ENCODE peak calls at places on chromosomes 12 and 14, in seven cellular contexts. Y, M, K, T, X, G and Q are unnamed samples.

GRCh38 chr12:132033627-132034026 is 83.9 kb downstream of the EP400 start:
- DNase-seq in Y (no peak), M (no peak), K (no peak), T (no peak), X (no peak), G (no peak), Q (no peak)

GRCh38 chr12:24083787-24084186 is 134.3 kb upstream of the SOX5 start:
- DNase-seq in Y (no peak), M (no peak), K (no peak), T (no peak), X (no peak), G (no peak), Q (no peak)

GRCh38 chr14:26687438-26687837 is 89.6 kb upstream of the NOVA1 start:
- DNase-seq in Y (no peak), M (no peak), K (no peak), T (no peak), X (no peak), G (no peak), Q (no peak)

GRCh38 chr12:49548822-49549648 is 10.2 kb downstream of the KCNH3 start:
- DNase-seq in Y (no peak), M (no peak), K (peak), T (peak), X (no peak), G (no peak), Q (no peak)

GRCh38 chr12:3644103-3644502 is 108.8 kb downstream of the CRACR2A start:
- DNase-seq in Y (no peak), M (no peak), K (no peak), T (no peak), X (no peak), G (no peak), Q (no peak)

GRCh38 chr12:76866146-76866545 is 12.7 kb downstream of the CSRP2 start:
- DNase-seq in Y (no peak), M (no peak), K (no peak), T (no peak), X (no peak), G (no peak), Q (no peak)

GRCh38 chr12:50082644-50083043 is 2.5 kb upstream of the SMARCD1 start:
- DNase-seq in Y (no peak), M (no peak), K (no peak), T (no peak), X (no peak), G (no peak), Q (no peak)

GRCh38 chr14:50068496-50068895 is 47.9 kb downstream of the VCPKMT start:
- DNase-seq in Y (no peak), M (no peak), K (no peak), T (no peak), X (no peak), G (no peak), Q (no peak)

GRCh38 chr12:109795023-109795422 is 38.2 kb downstream of the TRPV4 start:
- DNase-seq in Y (no peak), M (no peak), K (no peak), T (no peak), X (no peak), G (peak), Q (no peak)